ENCODE peak calls at places on chromosomes 7 and 10, in six cellular contexts. U is adipocyte, E is aorta, F is tibial nerve, R is MM.1S, O is psoas muscle. L is an unnamed sample.
A peak's percentile ranks its signal among the peaks of the same experiment; 100 is the strongest.

GRCh38 chr10:93028881-93029280 is 31.7 kb upstream of the CYP26C1 start:
- DNase-seq in O (no peak), U (peak; percentile 71), R (no peak), E (no peak), F (no peak), L (peak; percentile 71)

GRCh38 chr7:107998660-107999480 is 4.1 kb downstream of the LAMB1 start:
- DNase-seq in E (no peak), F (no peak), O (no peak), R (no peak), U (no peak), L (no peak)

GRCh38 chr7:142582351-142582750 is 166.9 kb upstream of the PRSS1 start:
- DNase-seq in R (no peak), U (no peak), O (no peak), F (no peak), E (no peak), L (no peak)

GRCh38 chr7:22561895-22562593 is 62.1 kb upstream of the STEAP1B start:
- DNase-seq in E (no peak), O (no peak), F (no peak), U (no peak), R (peak; percentile 80), L (no peak)

GRCh38 chr7:55191161-55191925 is 172.5 kb downstream of the EGFR start:
- DNase-seq in E (no peak), R (no peak), U (no peak), F (no peak), O (no peak), L (no peak)

GRCh38 chr10:44035474-44036197 is 349.3 kb downstream of the CXCL12 start:
- DNase-seq in F (no peak), R (no peak), E (no peak), O (no peak), U (no peak), L (no peak)

GRCh38 chr10:119025336-119025735 is 4.2 kb upstream of the NANOS1 start:
- DNase-seq in R (no peak), U (peak; percentile 67), F (no peak), O (peak; percentile 94), E (peak; percentile 96), L (peak; percentile 97)

GRCh38 chr7:110569486-110569885 is 521.4 kb upstream of the LRRN3 start:
- DNase-seq in O (no peak), E (no peak), U (peak; percentile 15), F (no peak), R (no peak), L (no peak)

GRCh38 chr10:66882271-66882670 is 43.6 kb upstream of the LRRTM3 start:
- DNase-seq in O (no peak), U (no peak), R (no peak), E (no peak), F (no peak), L (no peak)

GRCh38 chr10:110398419-110399162 is 93.9 kb upstream of the SMNDC1 start:
- DNase-seq in E (peak; percentile 87), O (no peak), F (no peak), U (peak; percentile 96), R (no peak), L (peak; percentile 98)

GRCh38 chr10:17744395-17744841 is 7.6 kb upstream of the TMEM236 start:
- DNase-seq in E (no peak), O (no peak), F (no peak), R (peak; percentile 26), U (no peak), L (no peak)

GRCh38 chr7:115987486-115987885 is 43.1 kb downstream of the TFEC start:
- DNase-seq in U (no peak), O (no peak), F (no peak), R (no peak), E (no peak), L (no peak)

GRCh38 chr7:120794100-120794729 is 63.7 kb downstream of the TSPAN12 start:
- DNase-seq in U (peak; percentile 13), E (no peak), F (no peak), R (peak; percentile 18), O (no peak), L (no peak)

GRCh38 chr10:14200645-14201534 is 129.8 kb downstream of the FRMD4A start:
- DNase-seq in O (no peak), R (no peak), E (no peak), F (no peak), U (no peak), L (peak; percentile 40)

GRCh38 chr7:79282882-79283602 is 170.4 kb downstream of the MAGI2 start:
- DNase-seq in E (no peak), U (peak; percentile 96), F (no peak), O (no peak), R (no peak), L (no peak)

GRCh38 chr7:26500749-26501352 is 209.2 kb downstream of the SNX10 start:
- DNase-seq in R (peak; percentile 51), O (no peak), E (no peak), F (no peak), U (peak; percentile 3), L (no peak)

GRCh38 chr10:56383806-56384205 is 22.7 kb upstream of the ZWINT start:
- DNase-seq in O (no peak), E (no peak), F (no peak), U (peak; percentile 10), R (no peak), L (no peak)

GRCh38 chr7:28626629-28627262 is 214.4 kb downstream of the CREB5 start:
- DNase-seq in O (no peak), F (no peak), R (peak; percentile 35), E (no peak), U (peak; percentile 51), L (peak; percentile 40)

GRCh38 chr10:73717564-73717963 is 19.7 kb upstream of the AGAP5 start:
- DNase-seq in F (no peak), O (no peak), R (peak; percentile 20), U (no peak), E (no peak), L (no peak)

GRCh38 chr10:48638739-48639527 is 34.1 kb upstream of the ARHGAP22 start:
- DNase-seq in U (no peak), R (peak; percentile 21), E (no peak), O (no peak), F (no peak), L (no peak)

GRCh38 chr10:86023931-86024554 is 342.6 kb downstream of the GRID1 start:
- DNase-seq in O (no peak), F (no peak), R (no peak), E (no peak), U (no peak), L (no peak)

GRCh38 chr7:108568801-108569380 is 615 bp downstream of the THAP5 start:
- DNase-seq in O (no peak), U (no peak), E (no peak), R (no peak), F (no peak), L (no peak)

GRCh38 chr7:19369806-19370205 is 224.6 kb upstream of the FERD3L start:
- DNase-seq in R (no peak), O (no peak), U (no peak), F (no peak), E (no peak), L (no peak)

GRCh38 chr10:47019546-47019945 is 108.3 kb downstream of the PTPN20 start:
- DNase-seq in U (no peak), F (no peak), E (no peak), R (no peak), O (no peak), L (no peak)

GRCh38 chr7:72025381-72025960 is 386.7 kb downstream of the CALN1 start:
- DNase-seq in U (no peak), R (no peak), F (no peak), E (no peak), O (no peak), L (no peak)

GRCh38 chr7:151181011-151181431 is 6.0 kb downstream of the ASB10 start:
- DNase-seq in E (peak; percentile 73), U (no peak), R (no peak), O (peak; percentile 50), F (no peak), L (no peak)

GRCh38 chr7:84317536-84317935 is 122.9 kb upstream of the SEMA3A start:
- DNase-seq in O (no peak), E (no peak), R (no peak), U (peak; percentile 19), F (no peak), L (no peak)

GRCh38 chr7:122528879-122529481 is 169.9 kb downstream of the RNF133 start:
- DNase-seq in O (no peak), E (no peak), U (peak; percentile 79), F (no peak), R (peak; percentile 74), L (no peak)

GRCh38 chr7:47535704-47536628 is 45.9 kb downstream of the TNS3 start:
- DNase-seq in O (no peak), R (no peak), U (peak; percentile 63), E (peak; percentile 67), F (no peak), L (no peak)

GRCh38 chr7:4683884-4684565 is 1.9 kb downstream of the FOXK1 start:
- DNase-seq in U (peak; percentile 68), F (peak; percentile 41), E (peak; percentile 81), O (peak; percentile 73), R (peak; percentile 24), L (peak; percentile 74)

GRCh38 chr7:181738-182137 is 10.6 kb upstream of the FAM20C start:
- DNase-seq in F (no peak), U (no peak), E (no peak), O (no peak), R (no peak), L (no peak)
- H3K27me3 ChIP-seq in F (no peaks in the 10 kb centered on the region), U (peaks cover 25% of the 10 kb centered on the region), E (no peaks in the 10 kb centered on the region), O (no peaks in the 10 kb centered on the region), R (no peaks in the 10 kb centered on the region), L (no peaks in the 10 kb centered on the region)

DNA sequence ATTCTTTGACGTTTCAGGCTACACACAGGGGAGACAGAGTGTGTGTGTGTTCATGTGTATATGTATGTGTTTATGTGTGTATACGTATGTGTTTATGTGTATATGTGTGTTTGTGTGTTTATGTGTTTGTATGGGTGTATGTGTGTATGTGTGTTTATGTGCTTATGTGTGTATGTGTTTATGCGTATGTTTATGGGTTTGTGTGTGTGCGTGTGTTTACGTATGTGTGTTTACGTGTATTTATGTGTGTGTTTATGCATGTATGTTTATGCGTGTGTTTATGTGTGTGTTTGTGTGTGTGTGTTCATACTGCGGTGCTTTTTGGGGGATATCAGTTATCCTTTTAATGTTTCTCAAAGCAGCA is 39.2 kb upstream of the CNPY1 start:
- DNase-seq in R (no peak), O (no peak), F (no peak), U (no peak), E (no peak), L (no peak)
- H3K4me3 ChIP-seq in R (no peak overlapping the region), O (no peak overlapping the region), F (no peak overlapping the region), U (no peak overlapping the region), E (no peak overlapping the region), L (no peak overlapping the region)

GRCh38 chr10:1085258-1085657 is 29.1 kb downstream of the WDR37 start:
- DNase-seq in E (no peak), U (no peak), O (no peak), F (no peak), R (no peak), L (no peak)
- H3K36me3 ChIP-seq in E (peaks cover 2% of the 10 kb centered on the region), U (peaks cover 95% of the 10 kb centered on the region), O (peaks cover 97% of the 10 kb centered on the region), F (peaks cover 17% of the 10 kb centered on the region), R (peaks cover under 1% of the 10 kb centered on the region), L (peaks cover 48% of the 10 kb centered on the region)

DNA sequence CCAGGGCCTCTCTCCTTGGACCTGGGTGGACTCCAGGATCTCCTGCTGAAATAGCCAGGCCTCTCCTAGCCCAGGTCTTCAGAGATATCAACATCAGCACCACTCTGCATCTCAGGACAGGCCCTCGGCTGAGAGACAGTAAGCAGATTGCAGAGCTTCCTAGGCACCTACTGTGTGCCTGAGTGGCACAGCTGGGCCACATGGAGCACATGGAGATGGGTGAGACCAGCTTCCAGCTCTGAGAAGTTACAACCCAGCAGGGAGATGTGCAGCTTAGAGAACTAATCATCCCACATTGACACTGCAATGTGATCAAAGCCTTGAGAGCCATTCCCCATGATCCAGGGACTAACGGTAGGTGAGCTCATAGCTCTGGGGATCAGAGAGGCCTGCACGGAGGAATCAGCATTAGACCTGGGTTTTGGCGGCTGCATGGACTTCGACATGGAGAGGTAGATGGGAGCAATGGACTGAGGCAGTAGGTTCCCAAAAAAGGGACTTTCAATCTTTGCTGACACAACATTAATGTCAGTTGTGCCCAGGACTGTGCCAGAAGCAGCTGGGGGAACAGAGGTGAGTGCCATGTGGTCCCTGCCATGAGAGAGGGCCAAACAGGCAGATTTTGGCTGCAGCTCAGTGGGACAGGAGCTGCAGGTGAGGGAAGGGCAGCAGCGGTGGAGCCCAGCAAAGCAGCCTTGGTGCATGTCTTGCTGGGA is 76.0 kb upstream of the LEP start:
- DNase-seq in F (no peak), R (no peak), U (no peak), E (no peak), O (no peak), L (no peak)
- H3K27me3 ChIP-seq in F (peaks cover 76% of the 10 kb centered on the region), R (peaks cover 41% of the 10 kb centered on the region), U (peaks cover 71% of the 10 kb centered on the region), E (peaks cover 2% of the 10 kb centered on the region), O (peaks cover 29% of the 10 kb centered on the region), L (peaks cover 19% of the 10 kb centered on the region)